ENCODE peak calls at places on chromosomes 1 and 21, in eight cellular contexts. O is lower lobe of right lung; H is GM23338; P is heart left ventricle; X is CD4-positive, alpha-beta memory T cell; D is CD8-positive, alpha-beta memory T cell; L is stomach; N is colonic mucosa. M is an unnamed sample. For H3K4me1 and H3K27me3, the result is how much of the 10 kb centered on the place peaks cover.

GRCh38 chr1:167661527-167662436 is 31.8 kb downstream of the RCSD1 start:
- DNase-seq in O (no peak), H (no peak), P (no peak), X (no peak), D (no peak), L (no peak), N (no peak), M (peak)

GRCh38 chr1:99305626-99306025 is 41.3 kb downstream of the PLPPR4 start:
- DNase-seq in O (no peak), H (no peak), P (no peak), X (no peak), D (no peak), L (no peak), N (no peak), M (peak)

GRCh38 chr1:153678519-153679336 is at the start of gene NPR1:
- DNase-seq in O (peak), H (peak), P (peak), X (peak), D (no peak), L (peak), N (peak), M (no peak)

GRCh38 chr1:42037586-42037985 is 115.6 kb upstream of the GUCA2B start:
- DNase-seq in O (no peak), H (no peak), P (no peak), X (no peak), D (no peak), L (no peak), N (no peak), M (no peak)

GRCh38 chr1:85623061-85623471 is 42.5 kb downstream of the CCN1 start:
- DNase-seq in O (no peak), H (no peak), P (no peak), X (no peak), D (no peak), L (no peak), N (no peak), M (peak)

GRCh38 chr1:59604191-59604590 is 210.6 kb upstream of the HOOK1 start:
- DNase-seq in O (no peak), H (no peak), P (no peak), X (no peak), D (no peak), L (no peak), N (no peak), M (peak)

GRCh38 chr1:6385673-6386191 is 7.8 kb downstream of the ACOT7 start:
- DNase-seq in O (peak), H (peak), P (peak), X (no peak), D (no peak), L (no peak), N (peak), M (peak)

GRCh38 chr1:203467550-203467921 is 8.1 kb upstream of the PRELP start:
- DNase-seq in O (peak), H (no peak), P (peak), X (no peak), D (no peak), L (peak), N (no peak), M (no peak)

GRCh38 chr1:222331765-222332164 is 216.1 kb downstream of the HHIPL2 start:
- DNase-seq in O (no peak), H (no peak), P (no peak), X (no peak), D (no peak), L (no peak), N (no peak), M (peak)

GRCh38 chr1:230286890-230287269 is 139.3 kb downstream of the PGBD5 start:
- DNase-seq in O (peak), H (no peak), P (no peak), X (no peak), D (no peak), L (no peak), N (no peak), M (no peak)

GRCh38 chr1:167132306-167133010 is 38.6 kb downstream of the STYXL2 start:
- DNase-seq in O (no peak), H (no peak), P (no peak), X (no peak), D (no peak), L (no peak), N (no peak), M (no peak)

GRCh38 chr1:202615501-202616354 is 94.5 kb downstream of the SYT2 start:
- DNase-seq in O (no peak), H (no peak), P (peak), X (no peak), D (no peak), L (no peak), N (no peak), M (peak)

GRCh38 chr1:206643118-206643698 is 7.9 kb downstream of the DYRK3 start:
- DNase-seq in O (no peak), H (no peak), P (no peak), X (no peak), D (no peak), L (no peak), N (no peak), M (no peak)

GRCh38 chr1:88731475-88731874 is 47.4 kb downstream of the PKN2 start:
- DNase-seq in O (no peak), H (no peak), P (no peak), X (no peak), D (no peak), L (no peak), N (peak), M (peak)

GRCh38 chr1:196144588-196144987 is 463.7 kb downstream of the KCNT2 start:
- DNase-seq in O (no peak), H (no peak), P (no peak), X (no peak), D (no peak), L (no peak), N (no peak), M (no peak)

GRCh38 chr1:59625388-59625787 is 189.4 kb upstream of the HOOK1 start:
- DNase-seq in O (no peak), H (no peak), P (no peak), X (no peak), D (no peak), L (no peak), N (no peak), M (no peak)

GRCh38 chr1:38500891-38501290 is 358.7 kb downstream of the RRAGC start:
- DNase-seq in O (no peak), H (no peak), P (no peak), X (no peak), D (no peak), L (no peak), N (no peak), M (no peak)

GRCh38 chr1:171590022-171590421 is 32.0 kb upstream of the MYOCOS start:
- DNase-seq in O (no peak), H (no peak), P (no peak), X (no peak), D (no peak), L (no peak), N (no peak), M (peak)

GRCh38 chr1:109912873-109913272 is 2.2 kb downstream of the CSF1 start:
- DNase-seq in O (no peak), H (no peak), P (no peak), X (no peak), D (no peak), L (no peak), N (no peak), M (peak)

GRCh38 chr1:23224721-23225648 is 7.7 kb upstream of the HTR1D start:
- DNase-seq in O (no peak), H (peak), P (no peak), X (no peak), D (no peak), L (no peak), N (peak), M (peak)

GRCh38 chr1:64864018-64864945 is 102.1 kb downstream of the JAK1 start:
- DNase-seq in O (peak), H (no peak), P (peak), X (peak), D (peak), L (peak), N (peak), M (no peak)

GRCh38 chr21:35779690-35780570 is 280.4 kb downstream of the SETD4 start:
- DNase-seq in O (no peak), H (no peak), P (no peak), X (no peak), D (no peak), L (no peak), N (no peak), M (peak)

GRCh38 chr1:116820362-116820761 is 66.1 kb downstream of the CD2 start:
- DNase-seq in O (no peak), H (no peak), P (peak), X (no peak), D (no peak), L (no peak), N (no peak), M (peak)

GRCh38 chr1:165917166-165917565 is 89.8 kb downstream of the UCK2 start:
- DNase-seq in O (no peak), H (no peak), P (no peak), X (no peak), D (no peak), L (no peak), N (no peak), M (no peak)

GRCh38 chr1:60825593-60825992 is 256.8 kb upstream of the NFIA start:
- DNase-seq in O (no peak), H (peak), P (no peak), X (no peak), D (no peak), L (no peak), N (peak), M (no peak)

GRCh38 chr1:23745515-23745914 is 2.2 kb downstream of the ELOA start:
- DNase-seq in O (no peak), H (peak), P (no peak), X (peak), D (no peak), L (no peak), N (no peak), M (no peak)

GRCh38 chr1:41122851-41123518 is 101.5 kb upstream of the SLFNL1 start:
- DNase-seq in O (no peak), H (peak), P (no peak), X (no peak), D (no peak), L (peak), N (peak), M (peak)

GRCh38 chr21:40472026-40472425 is 374.9 kb downstream of the DSCAM start:
- DNase-seq in O (no peak), H (no peak), P (no peak), X (no peak), D (no peak), L (no peak), N (no peak), M (peak)

GRCh38 chr1:19622204-19622603 is 21.9 kb upstream of the NBL1 start:
- DNase-seq in O (no peak), H (no peak), P (no peak), X (no peak), D (no peak), L (no peak), N (no peak), M (peak)

GRCh38 chr1:173861731-173862145 is 6.1 kb downstream of the GAS5 start:
- DNase-seq in O (no peak), H (peak), P (no peak), X (no peak), D (no peak), L (no peak), N (no peak), M (no peak)

GRCh38 chr1:42931108-42931539 is 27.5 kb downstream of the SLC2A1 start:
- DNase-seq in O (no peak), H (peak), P (no peak), X (peak), D (peak), L (no peak), N (peak), M (no peak)

GRCh38 chr1:32208891-32209309 is at the start of gene DCDC2B:
- DNase-seq in O (peak), H (peak), P (no peak), X (no peak), D (no peak), L (peak), N (peak), M (no peak)

GRCh38 chr21:36504067-36505058 is 24.4 kb upstream of the CLDN14 start:
- DNase-seq in O (no peak), H (peak), P (no peak), X (peak), D (peak), L (no peak), N (peak), M (no peak)

GRCh38 chr1:192477630-192478029 is 97.9 kb upstream of the RGS1 start:
- DNase-seq in O (no peak), H (peak), P (no peak), X (peak), D (no peak), L (no peak), N (no peak), M (peak)

GRCh38 chr1:183096889-183097288 is 73.7 kb downstream of the LAMC1 start:
- DNase-seq in O (no peak), H (no peak), P (no peak), X (no peak), D (no peak), L (no peak), N (no peak), M (peak)

GRCh38 chr1:183094376-183094775 is 71.2 kb downstream of the LAMC1 start:
- DNase-seq in O (no peak), H (no peak), P (no peak), X (no peak), D (no peak), L (no peak), N (no peak), M (no peak)

GRCh38 chr1:183098349-183098748 is 75.1 kb downstream of the LAMC1 start:
- DNase-seq in O (no peak), H (no peak), P (no peak), X (no peak), D (no peak), L (no peak), N (no peak), M (no peak)

GRCh38 chr1:183097438-183098051 is 74.3 kb downstream of the LAMC1 start:
- DNase-seq in O (no peak), H (peak), P (no peak), X (no peak), D (no peak), L (no peak), N (no peak), M (peak)

GRCh38 chr1:183096351-183096750 is 73.1 kb downstream of the LAMC1 start:
- DNase-seq in O (no peak), H (no peak), P (no peak), X (no peak), D (no peak), L (no peak), N (no peak), M (no peak)
- H3K27ac ChIP-seq in O (no peak), H (no peak), P (peak), X (no peak), D (no peak), L (peak), N (peak), M (no peak)

DNA sequence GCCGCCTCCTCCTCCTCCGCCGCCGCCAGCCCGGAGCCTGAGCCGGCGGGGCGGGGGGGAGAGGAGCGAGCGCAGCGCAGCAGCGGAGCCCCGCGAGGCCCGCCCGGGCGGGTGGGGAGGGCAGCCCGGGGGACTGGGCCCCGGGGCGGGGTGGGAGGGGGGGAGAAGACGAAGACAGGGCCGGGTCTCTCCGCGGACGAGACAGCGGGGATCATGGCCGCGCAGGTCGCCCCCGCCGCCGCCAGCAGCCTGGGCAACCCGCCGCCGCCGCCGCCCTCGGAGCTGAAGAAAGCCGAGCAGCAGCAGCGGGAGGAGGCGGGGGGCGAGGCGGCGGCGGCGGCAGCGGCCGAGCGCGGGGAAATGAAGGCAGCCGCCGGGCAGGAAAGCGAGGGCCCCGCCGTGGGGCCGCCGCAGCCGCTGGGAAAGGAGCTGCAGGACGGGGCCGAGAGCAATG is 403 bp downstream of the ARID1A start:
- DNase-seq in O (peak), H (no peak), P (peak), X (no peak), D (peak), L (no peak), N (no peak), M (no peak)
- H3K4me1 ChIP-seq in O (half or more), H (under half), P (half or more), X (half or more), D (half or more), L (half or more), N (under half), M (half or more)

GRCh38 chr1:17188889-17189631 is 15.9 kb upstream of the PADI1 start:
- DNase-seq in O (no peak), H (no peak), P (no peak), X (no peak), D (no peak), L (no peak), N (no peak), M (no peak)
- H3K27me3 ChIP-seq in O (under half), H (under half), P (under half), X (under half), D (under half), L (under half), N (under half), M (under half)

GRCh38 chr1:8303876-8304275 is 14.0 kb upstream of the SLC45A1 start:
- DNase-seq in O (no peak), H (no peak), P (no peak), X (no peak), D (no peak), L (no peak), N (no peak), M (no peak)
- H3K27ac ChIP-seq in O (no peak), H (no peak), P (no peak), X (no peak), D (no peak), L (no peak), N (no peak), M (no peak)

DNA sequence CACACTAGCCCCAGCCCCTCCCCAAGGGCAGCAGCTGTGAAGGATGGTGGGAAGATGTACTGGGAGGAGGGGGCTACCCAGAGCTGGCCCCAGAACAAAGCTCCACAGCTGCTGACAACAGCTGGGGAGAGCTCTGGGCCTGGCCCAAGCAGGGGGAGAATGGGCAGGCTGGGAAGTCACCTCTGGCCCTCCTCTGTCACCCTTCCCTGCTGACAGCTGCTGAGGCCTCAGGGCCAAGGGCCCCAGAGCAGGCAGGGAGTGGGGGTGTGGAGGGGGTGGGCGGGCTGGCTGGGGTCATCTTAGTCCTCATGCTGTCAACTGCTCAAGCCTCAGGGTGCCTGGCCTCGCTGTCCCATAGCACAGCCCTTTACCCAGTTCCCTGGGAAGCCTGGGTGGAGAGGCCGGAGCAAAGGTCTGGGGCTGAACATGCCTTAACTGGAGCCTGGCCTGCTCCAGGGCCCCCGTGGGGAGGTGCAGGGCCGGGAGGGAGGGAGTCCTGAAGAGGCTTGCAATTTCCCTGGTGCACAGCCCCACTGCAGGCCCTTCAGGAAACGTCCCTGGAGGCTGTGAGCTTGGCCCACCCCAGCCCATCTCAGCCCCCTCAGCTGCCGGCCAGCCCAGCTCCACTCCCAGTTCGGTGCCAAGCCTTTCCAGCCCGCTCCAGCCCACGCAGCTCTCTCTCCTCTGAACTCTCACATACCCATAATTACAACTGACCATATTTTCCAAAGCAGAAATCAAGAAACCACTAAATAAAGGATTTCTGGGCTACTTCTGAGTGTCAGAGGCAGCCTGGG is 25.7 kb downstream of the HSPG2 start:
- DNase-seq in O (no peak), H (no peak), P (peak), X (no peak), D (no peak), L (no peak), N (peak), M (peak)
- H3K4me1 ChIP-seq in O (half or more), H (under half), P (half or more), X (under half), D (under half), L (half or more), N (under half), M (under half)

GRCh38 chr1:10514490-10515235 is 39.9 kb downstream of the PEX14 start:
- DNase-seq in O (no peak), H (peak), P (no peak), X (no peak), D (no peak), L (no peak), N (no peak), M (peak)
- H3K27me3 ChIP-seq in O (under half), H (under half), P (under half), X (under half), D (under half), L (under half), N (under half), M (under half)